ENCODE peak calls at places on chromosome 7, in nine cellular contexts. V is stomach, K is Peyer's patch, S is esophagus muscularis mucosa, Y is HepG2, G is transverse colon, O is ovary, Q is IMR-90, U is heart left ventricle. T is an unnamed sample.

GRCh38 chr7:78082556-78082955 is 284.0 kb downstream of the PHTF2 start:
- DNase-seq in V (no peak), O (no peak), U (no peak), Y (no peak), S (no peak), Q (no peak), G (no peak), K (no peak), T (no peak)

GRCh38 chr7:111357691-111358090 is 204.6 kb downstream of the IMMP2L start:
- DNase-seq in K (no peak), Y (no peak), G (no peak), Q (peak; percentile 56), V (no peak), U (no peak), O (no peak), S (no peak), T (no peak)

GRCh38 chr7:140209866-140210609 is 33.3 kb upstream of the KDM7A start:
- DNase-seq in U (peak; percentile 37), Y (no peak), G (peak; percentile 69), O (no peak), S (no peak), K (no peak), V (peak; percentile 43), Q (no peak), T (no peak)

GRCh38 chr7:19482628-19483027 is 226.2 kb downstream of the POLR1F start:
- DNase-seq in G (no peak), U (no peak), O (no peak), K (no peak), Q (no peak), S (no peak), V (no peak), Y (no peak), T (no peak)

GRCh38 chr7:28955723-28956607 is 2.2 kb downstream of the TRIL start:
- DNase-seq in U (peak; percentile 84), S (peak; percentile 90), Q (peak; percentile 4), G (peak; percentile 88), O (peak; percentile 81), V (peak; percentile 91), K (peak; percentile 91), Y (peak; percentile 72), T (peak; percentile 91)

GRCh38 chr7:4943297-4943696 is 15.7 kb downstream of the MMD2 start:
- DNase-seq in G (no peak), S (no peak), Q (no peak), O (no peak), U (no peak), K (no peak), Y (no peak), V (no peak), T (no peak)

GRCh38 chr7:100895956-100896742 is 461 bp upstream of the ACHE start:
- DNase-seq in Q (no peak), U (no peak), V (peak; percentile 54), G (peak; percentile 78), O (peak; percentile 51), K (peak; percentile 81), Y (no peak), S (no peak), T (peak; percentile 76)

GRCh38 chr7:94375713-94376112 is 19.0 kb upstream of the COL1A2 start:
- DNase-seq in K (no peak), Q (peak; percentile 98), G (no peak), O (no peak), S (no peak), V (no peak), U (peak; percentile 44), Y (no peak), T (no peak)

GRCh38 chr7:55441668-55442305 is 76.7 kb downstream of the LANCL2 start:
- DNase-seq in Y (no peak), O (no peak), V (no peak), G (no peak), K (no peak), Q (peak; percentile 85), U (no peak), S (no peak), T (no peak)

GRCh38 chr7:155198901-155199845 is 98.5 kb upstream of the INSIG1 start:
- DNase-seq in G (no peak), S (no peak), Y (no peak), K (no peak), V (no peak), Q (peak; percentile 88), U (peak; percentile 15), O (no peak), T (peak; percentile 35)

GRCh38 chr7:147519062-147519461 is 1071.5 kb upstream of the C7orf33 start:
- DNase-seq in V (no peak), U (no peak), Q (no peak), O (no peak), K (no peak), S (no peak), Y (peak; percentile 40), G (no peak), T (no peak)

GRCh38 chr7:31899356-31899927 is 170.8 kb downstream of the PDE1C start:
- DNase-seq in K (no peak), S (no peak), V (no peak), U (no peak), Y (peak; percentile 2), Q (no peak), O (no peak), G (no peak), T (no peak)

GRCh38 chr7:2520131-2520807 is 695 bp downstream of the LFNG start:
- DNase-seq in O (no peak), G (peak; percentile 62), V (no peak), S (no peak), K (peak; percentile 78), U (no peak), Y (no peak), Q (no peak), T (no peak)

GRCh38 chr7:138975343-138976104 is 5.7 kb downstream of the KIAA1549 start:
- DNase-seq in G (no peak), K (no peak), O (no peak), Y (no peak), U (no peak), Q (no peak), S (no peak), V (no peak), T (no peak)

GRCh38 chr7:128381161-128381821 is 19.8 kb upstream of the PRRT4 start:
- DNase-seq in V (no peak), Y (no peak), S (no peak), O (no peak), U (no peak), Q (no peak), K (no peak), G (no peak), T (no peak)

GRCh38 chr7:137576481-137576880 is 232.9 kb upstream of the PTN start:
- DNase-seq in Q (no peak), S (no peak), K (no peak), Y (no peak), G (no peak), U (no peak), V (no peak), O (no peak), T (no peak)

DNA sequence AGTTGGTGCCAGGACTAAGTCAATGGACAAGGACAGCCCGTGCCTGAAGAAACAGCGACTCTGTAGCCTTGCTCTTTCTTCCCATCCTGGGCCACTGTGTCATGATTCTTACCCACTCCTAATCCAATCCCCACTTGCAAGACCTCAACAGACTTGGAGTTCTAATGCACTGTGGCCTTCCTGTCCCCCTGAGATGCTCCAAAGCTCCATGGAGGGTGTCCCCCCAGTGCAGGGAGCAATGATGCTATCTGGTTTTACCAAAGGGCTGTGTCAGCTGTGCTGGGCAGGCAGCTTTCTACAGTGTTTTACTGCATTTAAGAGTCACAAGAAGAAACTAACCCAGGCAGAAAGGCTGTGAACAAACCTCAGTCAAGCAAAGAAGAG is 108.1 kb downstream of the PRKAG2 start:
- DNase-seq in Q (no peak), Y (no peak), O (no peak), U (no peak), G (no peak), S (no peak), K (no peak), V (no peak), T (no peak)
- TF ChIP-seq POLR2A in Q (no peak), Y (no peak), O (no peak), U (no peak), G (no peak), S (no peak), K (no peak), V (no peak), T (no peak)

DNA sequence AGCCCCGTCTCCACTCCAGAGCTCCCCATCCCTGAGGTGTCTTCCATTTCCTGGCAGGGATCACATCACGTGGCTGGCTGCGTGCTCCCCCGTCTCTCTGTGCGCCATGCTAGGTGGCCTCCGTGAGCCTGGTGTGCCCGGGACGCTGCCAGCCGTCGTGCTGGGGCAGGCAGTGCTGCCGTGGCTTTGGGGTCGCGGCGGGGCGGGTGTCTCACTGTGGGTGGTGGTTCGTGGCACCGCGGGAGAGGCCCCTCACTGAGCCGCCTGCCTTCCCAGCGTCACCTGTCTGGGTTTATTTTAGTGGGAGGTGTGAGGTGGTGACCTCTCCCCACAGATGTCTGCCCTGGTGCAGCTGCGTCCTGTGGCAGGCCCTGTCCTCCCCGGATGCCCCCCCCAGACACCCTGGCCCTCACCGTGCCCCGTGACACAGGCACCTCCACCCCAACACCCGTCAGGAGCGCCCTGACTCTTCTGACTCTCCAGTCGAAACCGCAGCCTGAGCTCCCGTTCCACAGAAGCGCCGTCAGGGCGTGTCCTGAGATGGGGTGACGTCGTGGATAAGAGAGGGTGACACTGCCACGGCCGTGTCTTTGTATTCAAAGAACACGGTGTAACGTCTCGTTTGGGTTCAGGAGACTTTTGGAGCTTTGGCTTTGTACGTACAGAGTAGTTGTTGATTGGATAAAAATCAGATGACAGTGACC is 18.0 kb downstream of the GET4 start:
- DNase-seq in S (no peak), U (no peak), K (no peak), O (no peak), G (no peak), Q (no peak), Y (no peak), V (no peak), T (no peak)
- H3K36me3 ChIP-seq in S (peaks cover 53% of the 10 kb centered on the region), U (no peaks in the 10 kb centered on the region), K (peaks cover 83% of the 10 kb centered on the region), O (no peaks in the 10 kb centered on the region), G (peaks cover 37% of the 10 kb centered on the region), Q (peaks cover 56% of the 10 kb centered on the region), Y (peaks cover 65% of the 10 kb centered on the region), V (peaks cover 93% of the 10 kb centered on the region), T (no peaks in the 10 kb centered on the region)

GRCh38 chr7:6170571-6171531 is 101.6 kb downstream of the CYTH3 start:
- DNase-seq in Y (no peak), V (no peak), Q (no peak), O (no peak), U (no peak), G (no peak), S (no peak), K (no peak), T (no peak)
- TF ChIP-seq POLR2A in Y (no peak), V (no peak), Q (no peak), O (no peak), U (no peak), G (no peak), S (no peak), K (no peak), T (no peak)

DNA sequence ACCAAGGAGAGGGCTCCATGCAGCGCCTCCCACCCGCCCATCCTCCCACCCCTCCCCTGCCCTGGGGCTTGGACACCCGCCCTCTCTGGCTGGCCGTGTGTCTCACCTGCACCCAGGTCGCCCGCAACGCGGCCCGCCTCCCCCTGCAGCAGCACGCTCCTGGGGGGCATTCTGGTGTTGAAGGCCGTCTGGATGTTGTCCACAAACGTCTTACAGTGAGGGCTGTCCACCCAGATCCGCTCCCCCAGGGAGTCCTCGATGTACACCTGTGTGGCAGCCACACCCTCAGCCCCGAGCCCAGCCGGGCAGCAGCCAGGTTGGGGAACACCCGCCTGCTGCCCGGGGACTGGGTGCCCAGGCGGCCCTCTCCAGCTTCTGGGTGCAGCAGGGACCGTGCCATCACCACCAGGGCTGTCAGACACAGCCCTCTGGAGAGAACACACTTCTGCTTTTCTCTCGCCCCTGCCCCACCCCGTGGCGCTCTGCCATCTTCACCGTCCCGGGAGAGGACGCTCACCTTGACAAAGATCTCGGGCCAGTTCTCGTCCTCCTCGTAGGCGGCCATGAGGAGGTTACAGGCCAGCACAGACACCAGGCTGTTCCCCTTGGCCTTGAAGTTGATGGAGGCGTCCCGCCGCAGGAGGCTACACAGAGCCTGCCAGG is 4.7 kb downstream of the INTS1 start:
- DNase-seq in Y (no peak), V (no peak), K (no peak), O (peak; percentile 32), Q (no peak), G (no peak), S (no peak), U (no peak), T (no peak)
- H3K36me3 ChIP-seq in Y (peaks cover 48% of the 10 kb centered on the region), V (peaks cover 84% of the 10 kb centered on the region), K (peaks cover 82% of the 10 kb centered on the region), O (no peaks in the 10 kb centered on the region), Q (peaks cover 58% of the 10 kb centered on the region), G (peaks cover 6% of the 10 kb centered on the region), S (peaks cover 50% of the 10 kb centered on the region), U (peaks cover 3% of the 10 kb centered on the region), T (peaks cover 5% of the 10 kb centered on the region)

T was measured in right lobe of liver.